ENCODE peak calls at places on chromosomes 12 and 14, in four cellular contexts. W is mammary epithelial cell, Q is fibroblast of lung, G is mesendoderm. E is an unnamed sample.
A peak's percentile ranks its signal among the peaks of the same experiment; 100 is the strongest.

GRCh38 chr12:48379784-48380183 is 29.1 kb upstream of the ZNF641 start:
- DNase-seq in W (peak; percentile 71), Q (no peak), G (no peak), E (no peak)

GRCh38 chr12:26037615-26038180 is 79.2 kb downstream of the RASSF8 start:
- DNase-seq in W (no peak), Q (no peak), G (no peak), E (no peak)

GRCh38 chr12:54981796-54982195 is 2.8 kb downstream of the TESPA1 start:
- DNase-seq in W (no peak), Q (no peak), G (no peak), E (no peak)

GRCh38 chr12:119936705-119937323 is 52.2 kb upstream of the BICDL1 start:
- DNase-seq in W (no peak), Q (no peak), G (no peak), E (no peak)

GRCh38 chr12:78963439-78964222 is 99.1 kb downstream of the SYT1 start:
- DNase-seq in W (peak; percentile 81), Q (peak; percentile 75), G (no peak), E (peak; percentile 61)

GRCh38 chr14:68518910-68519686 is 273.8 kb downstream of the ZFP36L1 start:
- DNase-seq in W (peak; percentile 59), Q (no peak), G (no peak), E (no peak)

GRCh38 chr14:85934123-85934885 is 404.4 kb downstream of the FLRT2 start:
- DNase-seq in W (no peak), Q (peak; percentile 0), G (no peak), E (no peak)

GRCh38 chr14:64012720-64013119 is 159.9 kb downstream of the SYNE2 start:
- DNase-seq in W (no peak), Q (no peak), G (no peak), E (no peak)

GRCh38 chr12:30874455-30875313 is 51.9 kb upstream of the TSPAN11 start:
- DNase-seq in W (no peak), Q (no peak), G (peak; percentile 19), E (no peak)

GRCh38 chr12:80624986-80625530 is 82.4 kb upstream of the MYF6 start:
- DNase-seq in W (no peak), Q (peak; percentile 26), G (no peak), E (no peak)

GRCh38 chr14:68979021-68979721 is at the start of gene ACTN1:
- DNase-seq in W (peak; percentile 98), Q (peak; percentile 99), G (peak; percentile 99), E (peak; percentile 96)

GRCh38 chr12:121524196-121524930 is 56.5 kb downstream of the KDM2B start:
- DNase-seq in W (no peak), Q (no peak), G (no peak), E (no peak)
- H3K79me2 ChIP-seq in W (no peaks in the 10 kb centered on the region), Q (no peaks in the 10 kb centered on the region), G (peaks cover 7% of the 10 kb centered on the region), E (no peaks in the 10 kb centered on the region)

DNA sequence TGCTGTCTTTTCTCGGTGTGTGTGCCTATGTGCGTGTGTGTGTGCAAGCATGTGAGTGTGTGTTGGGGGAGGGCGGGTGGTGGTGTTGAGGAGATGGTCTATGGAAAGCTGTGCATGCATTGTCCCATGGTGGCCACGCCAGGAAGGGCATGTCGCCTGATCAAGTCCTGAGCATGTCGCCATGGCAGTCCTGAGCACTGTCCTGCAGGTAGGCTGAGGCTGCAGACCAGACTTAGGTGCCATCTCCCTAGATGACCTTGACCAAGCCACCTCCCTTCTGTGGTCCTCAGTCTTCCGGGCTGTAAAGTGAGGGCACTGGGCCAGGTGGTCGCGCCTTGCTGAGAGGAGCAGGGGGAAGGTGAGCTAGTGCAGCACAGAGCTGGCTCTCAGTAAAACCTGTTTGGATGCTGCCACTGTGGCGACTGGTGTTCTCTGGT is 81.4 kb downstream of the PAPOLA start:
- DNase-seq in W (no peak), Q (no peak), G (no peak), E (no peak)
- H3K27me3 ChIP-seq in W (peaks cover 4% of the 10 kb centered on the region), Q (peaks cover 6% of the 10 kb centered on the region), G (no peaks in the 10 kb centered on the region), E (peaks cover 15% of the 10 kb centered on the region)

GRCh38 chr12:58917699-58918334 is 2.5 kb downstream of the LRIG3 start:
- DNase-seq in W (no peak), Q (peak; percentile 47), G (no peak), E (no peak)
- H3K4me3 ChIP-seq in W (peak overlapping the region; percentile 88), Q (peak overlapping the region; percentile 99), G (no peak overlapping the region), E (peak overlapping the region; percentile 83)

GRCh38 chr14:96359959-96360358 is 3.2 kb downstream of the ATG2B start:
- DNase-seq in W (no peak), Q (no peak), G (no peak), E (no peak)

GRCh38 chr14:96362965-96363750 is at the start of the genes ATG2B and GSKIP:
- DNase-seq in W (peak; percentile 87), Q (peak; percentile 86), G (peak; percentile 97), E (peak; percentile 74)

GRCh38 chr14:96364911-96365310 is 1.6 kb downstream of the GSKIP start:
- DNase-seq in W (no peak), Q (no peak), G (no peak), E (no peak)

GRCh38 chr14:96362071-96362964 is 823 bp downstream of the ATG2B start:
- DNase-seq in W (peak; percentile 63), Q (peak; percentile 38), G (peak; percentile 61), E (no peak)

GRCh38 chr14:96363751-96364336 is 518 bp downstream of the GSKIP start:
- DNase-seq in W (peak; percentile 63), Q (peak; percentile 57), G (peak; percentile 77), E (peak; percentile 37)
- H3K79me2 ChIP-seq in W (peaks cover 93% of the 10 kb centered on the region), Q (peaks cover 48% of the 10 kb centered on the region), G (peaks cover 29% of the 10 kb centered on the region), E (peaks cover 90% of the 10 kb centered on the region)

DNA sequence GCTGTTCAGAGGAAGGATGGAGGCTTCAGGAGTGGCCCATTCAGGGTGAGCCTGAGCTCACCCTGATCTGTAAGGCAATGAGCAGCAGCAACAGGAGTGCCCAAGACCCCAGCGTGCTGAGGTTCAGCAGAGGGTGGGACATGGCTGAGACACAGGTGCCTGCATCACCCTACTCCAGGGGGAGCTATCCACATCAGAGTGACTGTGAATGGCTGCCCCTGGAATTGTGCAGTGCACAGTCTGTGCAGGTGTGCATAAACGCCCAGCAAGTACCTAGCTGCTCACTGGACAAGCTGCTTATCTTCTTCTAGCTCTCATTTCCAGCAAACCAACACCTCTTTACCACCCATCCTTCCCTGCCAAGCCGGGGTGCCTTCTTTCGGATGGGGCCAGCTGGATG is 140.6 kb upstream of the PRMT8 start:
- DNase-seq in W (no peak), Q (no peak), G (no peak), E (no peak)
- H3K27me3 ChIP-seq in W (no peaks in the 10 kb centered on the region), Q (peaks cover 6% of the 10 kb centered on the region), G (no peaks in the 10 kb centered on the region), E (peaks cover 6% of the 10 kb centered on the region)

GRCh38 chr12:49702676-49703228 is 4.5 kb downstream of the FMNL3 start:
- DNase-seq in W (no peak), Q (peak; percentile 29), G (no peak), E (peak; percentile 25)

GRCh38 chr12:49706351-49707126 is 666 bp downstream of the FMNL3 start:
- DNase-seq in W (peak; percentile 30), Q (peak; percentile 48), G (peak; percentile 72), E (peak; percentile 20)

GRCh38 chr12:49702009-49702408 is 5.2 kb downstream of the FMNL3 start:
- DNase-seq in W (no peak), Q (no peak), G (no peak), E (no peak)

GRCh38 chr12:49705479-49706267 is 1.5 kb downstream of the FMNL3 start:
- DNase-seq in W (peak; percentile 79), Q (peak; percentile 85), G (peak; percentile 82), E (peak; percentile 75)

DNA sequence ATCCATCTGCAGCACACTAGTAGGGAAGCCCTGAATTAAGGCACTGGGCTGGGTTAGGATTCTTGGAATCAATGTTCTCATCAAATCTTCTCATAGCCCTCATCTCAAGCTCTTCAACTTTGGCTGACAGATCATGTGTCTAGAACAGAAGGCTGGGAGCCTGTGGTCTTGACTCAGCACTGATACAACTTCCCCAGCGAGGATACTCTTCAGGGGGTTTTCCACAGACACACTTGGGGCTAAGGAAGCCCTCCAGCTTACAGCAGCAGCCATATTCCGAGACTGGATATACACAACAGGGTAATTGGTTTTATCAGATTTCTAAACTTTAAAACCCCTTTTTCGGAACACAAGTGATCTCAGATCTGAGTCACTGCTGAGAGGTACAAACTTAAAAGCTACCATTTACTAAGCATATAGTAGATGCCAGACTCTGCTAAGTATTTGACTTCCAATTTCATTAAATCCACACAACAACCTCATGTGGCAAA is 3.5 kb downstream of the FMNL3 start:
- DNase-seq in W (peak; percentile 71), Q (peak; percentile 85), G (no peak), E (peak; percentile 81)
- H3K4me3 ChIP-seq in W (no peak overlapping the region), Q (no peak overlapping the region), G (no peak overlapping the region), E (peak overlapping the region; percentile 41)

GRCh38 chr14:99653618-99654017 is 8.7 kb downstream of the HHIPL1 start:
- DNase-seq in W (no peak), Q (no peak), G (no peak), E (no peak)

GRCh38 chr14:99654235-99655000 is 9.5 kb downstream of the HHIPL1 start:
- DNase-seq in W (peak; percentile 43), Q (peak; percentile 82), G (no peak), E (peak; percentile 76)

GRCh38 chr14:99656171-99656570 is 11.2 kb downstream of the HHIPL1 start:
- DNase-seq in W (no peak), Q (no peak), G (no peak), E (no peak)

GRCh38 chr14:99657645-99658155 is 12.8 kb downstream of the HHIPL1 start:
- DNase-seq in W (no peak), Q (no peak), G (no peak), E (no peak)

GRCh38 chr14:99655521-99655920 is 10.6 kb downstream of the HHIPL1 start:
- DNase-seq in W (no peak), Q (peak; percentile 47), G (no peak), E (peak; percentile 37)
- H3K79me2 ChIP-seq in W (no peaks in the 10 kb centered on the region), Q (no peaks in the 10 kb centered on the region), G (no peaks in the 10 kb centered on the region), E (no peaks in the 10 kb centered on the region)